ENCODE peak calls at places on chromosomes 16 and 17, in four cellular contexts. One of them, this sample, is unnamed.

GRCh38 chr16:25012525-25012991 is 2.6 kb downstream of the ARHGAP17 start:
- DNase-seq in MM.1S: no peak
- DNase-seq in GM23248: peak; percentile 94
- DNase-seq in PC-3: peak; percentile 79
- DNase-seq in this sample: peak; percentile 62

GRCh38 chr17:59848778-59849177 is 44.0 kb downstream of the TUBD1 start:
- DNase-seq in MM.1S: peak; percentile 49
- DNase-seq in GM23248: peak; percentile 60
- DNase-seq in PC-3: peak; percentile 21
- DNase-seq in this sample: peak; percentile 60

GRCh38 chr17:82177761-82178498 is 34.7 kb downstream of the CCDC57 start:
- DNase-seq in MM.1S: no peak
- DNase-seq in GM23248: no peak
- DNase-seq in PC-3: no peak
- DNase-seq in this sample: no peak

GRCh38 chr16:30659507-30660423 is 1.5 kb downstream of the FBRS start:
- DNase-seq in MM.1S: peak; percentile 28
- DNase-seq in GM23248: peak; percentile 48
- DNase-seq in PC-3: no peak
- DNase-seq in this sample: no peak

GRCh38 chr17:66319226-66319625 is 16.8 kb downstream of the PRKCA start:
- DNase-seq in MM.1S: no peak
- DNase-seq in GM23248: no peak
- DNase-seq in PC-3: no peak
- DNase-seq in this sample: no peak

GRCh38 chr17:33390479-33391027 is 97.5 kb upstream of the ASIC2 start:
- DNase-seq in MM.1S: no peak
- DNase-seq in GM23248: no peak
- DNase-seq in PC-3: no peak
- DNase-seq in this sample: peak; percentile 70

GRCh38 chr17:61088556-61088955 is 311.1 kb upstream of the TBX2 start:
- DNase-seq in MM.1S: no peak
- DNase-seq in GM23248: no peak
- DNase-seq in PC-3: peak; percentile 17
- DNase-seq in this sample: no peak

GRCh38 chr17:55606431-55606830 is 95.2 kb upstream of the SMIM36 start:
- DNase-seq in MM.1S: no peak
- DNase-seq in GM23248: no peak
- DNase-seq in PC-3: no peak
- DNase-seq in this sample: no peak

GRCh38 chr17:20009052-20009301 is 182 bp upstream of the SPECC1 start:
- DNase-seq in MM.1S: no peak
- DNase-seq in GM23248: peak; percentile 65
- DNase-seq in PC-3: no peak
- DNase-seq in this sample: no peak

GRCh38 chr17:20010886-20011402 is 1.8 kb downstream of the SPECC1 start:
- DNase-seq in MM.1S: no peak
- DNase-seq in GM23248: no peak
- DNase-seq in PC-3: no peak
- DNase-seq in this sample: no peak

GRCh38 chr17:20008242-20009051 is 712 bp upstream of the SPECC1 start:
- DNase-seq in MM.1S: no peak
- DNase-seq in GM23248: peak; percentile 49
- DNase-seq in PC-3: peak; percentile 46
- DNase-seq in this sample: peak; percentile 42

GRCh38 chr17:20010099-20010863 is 1.1 kb downstream of the SPECC1 start:
- DNase-seq in MM.1S: peak; percentile 44
- DNase-seq in GM23248: peak; percentile 76
- DNase-seq in PC-3: peak; percentile 90
- DNase-seq in this sample: peak; percentile 78

GRCh38 chr17:20009302-20010098 is at the start of gene SPECC1:
- DNase-seq in MM.1S: peak; percentile 88
- DNase-seq in GM23248: no peak
- DNase-seq in PC-3: peak; percentile 97
- DNase-seq in this sample: peak; percentile 83
- TF ChIP-seq EZH2 in MM.1S: no peak
- TF ChIP-seq EZH2 in GM23248: no peak
- TF ChIP-seq EZH2 in PC-3: no peak
- TF ChIP-seq EZH2 in this sample: no peak

GRCh38 chr17:16419074-16419928 is 3.9 kb downstream of the TRPV2 start:
- DNase-seq in MM.1S: no peak
- DNase-seq in GM23248: peak; percentile 95
- DNase-seq in PC-3: peak; percentile 94
- DNase-seq in this sample: peak; percentile 84

GRCh38 chr17:16417399-16417798 is 2.0 kb downstream of the TRPV2 start:
- DNase-seq in MM.1S: no peak
- DNase-seq in GM23248: no peak
- DNase-seq in PC-3: no peak
- DNase-seq in this sample: no peak

GRCh38 chr17:16418684-16419066 is 3.3 kb downstream of the TRPV2 start:
- DNase-seq in MM.1S: no peak
- DNase-seq in GM23248: peak; percentile 41
- DNase-seq in PC-3: no peak
- DNase-seq in this sample: peak; percentile 6

GRCh38 chr17:16417896-16418683 is 2.7 kb downstream of the TRPV2 start:
- DNase-seq in MM.1S: no peak
- DNase-seq in GM23248: peak; percentile 70
- DNase-seq in PC-3: peak; percentile 37
- DNase-seq in this sample: peak; percentile 5

DNA sequence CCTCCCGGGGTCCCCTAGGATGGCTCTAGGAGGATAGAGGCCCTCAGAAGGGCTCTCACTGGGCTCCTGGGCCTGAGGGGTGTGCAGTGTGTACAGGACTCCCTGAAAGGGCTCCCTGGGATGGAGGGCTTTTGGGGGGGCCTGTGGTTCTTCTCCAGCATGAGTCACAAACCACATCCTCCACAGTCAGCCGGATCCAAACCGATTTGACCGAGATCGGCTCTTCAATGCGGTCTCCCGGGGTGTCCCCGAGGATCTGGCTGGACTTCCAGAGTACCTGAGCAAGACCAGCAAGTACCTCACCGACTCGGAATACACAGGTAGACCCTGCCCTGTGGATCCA is 4.5 kb downstream of the TRPV2 start:
- DNase-seq in MM.1S: no peak
- DNase-seq in GM23248: peak; percentile 83
- DNase-seq in PC-3: peak; percentile 83
- DNase-seq in this sample: peak; percentile 5
- TF ChIP-seq EZH2phosphoT487 in MM.1S: no peak
- TF ChIP-seq EZH2phosphoT487 in GM23248: no peak
- TF ChIP-seq EZH2phosphoT487 in PC-3: no peak
- TF ChIP-seq EZH2phosphoT487 in this sample: no peak

DNA sequence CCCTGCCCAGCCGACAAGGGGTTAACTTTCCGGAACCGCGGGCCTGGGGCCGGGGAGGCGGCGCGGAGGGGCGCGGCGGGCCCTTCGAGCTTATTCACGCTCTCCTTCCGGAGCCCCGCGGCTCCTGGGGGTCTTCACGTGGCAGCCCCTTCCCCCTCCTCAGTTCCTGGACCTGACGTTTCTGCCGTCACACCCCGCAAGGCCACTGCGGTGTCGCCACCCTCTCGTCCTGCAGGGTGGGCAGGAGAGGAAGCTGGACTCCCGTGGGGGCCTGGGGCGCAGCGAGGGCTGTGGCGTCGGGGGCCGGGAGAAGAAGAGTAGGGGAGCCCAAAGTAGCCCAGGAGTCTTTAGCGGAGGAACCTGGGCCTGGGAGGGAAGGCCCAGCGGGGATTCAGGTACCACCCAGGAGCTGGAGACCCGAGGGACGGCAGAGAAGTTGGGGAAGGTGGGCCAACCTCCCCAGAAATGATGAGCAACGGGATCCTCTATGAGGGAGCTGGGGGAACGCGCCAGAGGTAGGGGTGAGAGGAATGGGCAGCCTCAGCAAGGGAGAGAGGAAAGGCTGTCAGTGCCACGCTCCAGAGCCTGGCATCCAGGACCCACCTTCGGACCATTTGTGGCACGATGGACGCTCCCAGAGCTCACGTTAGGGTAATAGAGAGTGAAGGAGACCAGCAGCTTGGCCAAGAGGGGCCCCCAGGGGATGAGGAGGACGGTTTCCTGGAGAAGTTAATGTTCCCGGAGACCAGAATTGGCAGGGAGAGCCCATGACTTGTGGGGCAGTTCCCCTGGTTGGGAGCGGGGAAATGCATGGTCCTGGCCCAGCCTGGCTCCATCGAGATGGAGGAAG is 3.3 kb upstream of the HIC1 start:
- DNase-seq in MM.1S: no peak
- DNase-seq in GM23248: no peak
- DNase-seq in PC-3: no peak
- DNase-seq in this sample: no peak
- TF ChIP-seq EZH2 in MM.1S: peak; percentile 37
- TF ChIP-seq EZH2 in GM23248: no peak
- TF ChIP-seq EZH2 in PC-3: no peak
- TF ChIP-seq EZH2 in this sample: peak; percentile 28

GRCh38 chr17:35907691-35908090 is 22.9 kb downstream of the RDM1 start:
- DNase-seq in MM.1S: no peak
- DNase-seq in GM23248: peak; percentile 41
- DNase-seq in PC-3: no peak
- DNase-seq in this sample: no peak

GRCh38 chr17:35909408-35909807 is 21.2 kb downstream of the RDM1 start:
- DNase-seq in MM.1S: no peak
- DNase-seq in GM23248: no peak
- DNase-seq in PC-3: no peak
- DNase-seq in this sample: no peak

GRCh38 chr17:35906559-35907265 is 23.9 kb downstream of the RDM1 start:
- DNase-seq in MM.1S: peak; percentile 1
- DNase-seq in GM23248: peak; percentile 51
- DNase-seq in PC-3: no peak
- DNase-seq in this sample: no peak

GRCh38 chr17:35903451-35903850 is 23.3 kb upstream of the CCL5 start:
- DNase-seq in MM.1S: no peak
- DNase-seq in GM23248: no peak
- DNase-seq in PC-3: no peak
- DNase-seq in this sample: no peak

GRCh38 chr17:35907266-35907637 is 23.3 kb downstream of the RDM1 start:
- DNase-seq in MM.1S: no peak
- DNase-seq in GM23248: no peak
- DNase-seq in PC-3: no peak
- DNase-seq in this sample: no peak
- TF ChIP-seq EZH2phosphoT487 in MM.1S: no peak
- TF ChIP-seq EZH2phosphoT487 in GM23248: no peak
- TF ChIP-seq EZH2phosphoT487 in PC-3: no peak
- TF ChIP-seq EZH2phosphoT487 in this sample: no peak

DNA sequence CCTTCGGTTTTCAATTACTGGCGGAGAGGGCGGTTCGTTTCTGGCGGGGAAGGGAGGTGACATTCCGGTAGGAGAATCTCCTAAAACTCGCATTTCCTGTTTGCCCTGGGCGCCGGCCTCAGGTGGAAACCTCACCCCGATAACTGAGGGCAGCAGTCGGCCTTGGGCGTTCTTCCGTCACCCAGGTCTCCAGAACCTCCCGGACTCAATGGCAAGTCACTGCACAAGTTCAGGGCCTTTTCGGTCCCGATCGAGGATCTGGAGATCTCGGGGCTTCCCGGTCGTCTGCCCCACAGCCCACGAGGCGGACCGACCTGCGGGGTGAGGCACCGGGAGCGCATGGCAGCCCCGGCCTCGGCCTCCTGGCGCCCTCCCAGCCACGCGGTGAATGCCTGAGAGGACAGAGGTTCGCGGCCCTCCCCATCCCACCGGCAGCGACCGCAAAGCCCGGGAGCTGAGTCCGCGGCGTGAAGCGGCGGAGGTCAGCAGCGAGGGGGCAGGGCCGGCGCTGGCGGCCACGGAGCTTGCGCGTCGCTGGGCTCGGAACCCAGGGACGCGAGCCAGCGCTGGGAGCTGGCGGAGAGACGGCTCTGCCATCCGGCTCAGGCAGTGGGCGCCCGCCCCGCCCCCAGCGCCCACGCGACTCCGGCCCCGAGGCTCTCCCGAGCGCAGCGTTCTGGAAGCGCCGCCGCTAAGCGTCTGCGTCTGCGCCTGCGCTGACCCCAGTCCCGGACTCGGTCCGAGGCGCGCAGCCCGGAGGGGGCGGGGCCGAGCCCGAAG is 58.4 kb downstream of the SRL start:
- DNase-seq in MM.1S: peak; percentile 96
- DNase-seq in GM23248: peak; percentile 98
- DNase-seq in PC-3: peak; percentile 94
- DNase-seq in this sample: peak; percentile 99
- TF ChIP-seq EZH2 in MM.1S: no peak
- TF ChIP-seq EZH2 in GM23248: no peak
- TF ChIP-seq EZH2 in PC-3: no peak
- TF ChIP-seq EZH2 in this sample: no peak

DNA sequence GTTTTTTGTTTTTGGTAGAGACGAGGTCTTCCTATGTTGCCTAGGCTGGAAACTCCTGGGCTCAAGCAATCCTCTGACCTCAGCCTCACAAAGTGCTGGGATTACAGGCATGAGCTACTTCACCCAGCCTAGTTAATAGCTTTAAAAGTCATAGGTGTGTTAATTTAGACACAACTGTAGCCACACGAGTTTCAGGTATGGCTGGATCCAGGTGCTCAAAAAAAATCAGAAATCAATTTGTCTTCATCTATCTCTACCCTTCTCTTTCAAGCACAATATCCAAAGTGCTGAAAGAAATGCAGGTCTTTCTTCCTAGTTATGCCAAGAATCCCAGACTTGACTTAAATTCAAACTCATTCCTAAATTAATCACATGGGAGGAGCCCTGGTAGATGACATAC is 23.9 kb upstream of the C16orf87 start:
- DNase-seq in MM.1S: no peak
- DNase-seq in GM23248: no peak
- DNase-seq in PC-3: no peak
- DNase-seq in this sample: no peak
- TF ChIP-seq EZH2phosphoT487 in MM.1S: no peak
- TF ChIP-seq EZH2phosphoT487 in GM23248: no peak
- TF ChIP-seq EZH2phosphoT487 in PC-3: no peak
- TF ChIP-seq EZH2phosphoT487 in this sample: no peak

GRCh38 chr16:59697746-59698145 is 963.6 kb upstream of the GOT2 start:
- DNase-seq in MM.1S: no peak
- DNase-seq in GM23248: no peak
- DNase-seq in PC-3: no peak
- DNase-seq in this sample: no peak
- TF ChIP-seq EZH2 in MM.1S: no peak
- TF ChIP-seq EZH2 in GM23248: no peak
- TF ChIP-seq EZH2 in PC-3: no peak
- TF ChIP-seq EZH2 in this sample: no peak

DNA sequence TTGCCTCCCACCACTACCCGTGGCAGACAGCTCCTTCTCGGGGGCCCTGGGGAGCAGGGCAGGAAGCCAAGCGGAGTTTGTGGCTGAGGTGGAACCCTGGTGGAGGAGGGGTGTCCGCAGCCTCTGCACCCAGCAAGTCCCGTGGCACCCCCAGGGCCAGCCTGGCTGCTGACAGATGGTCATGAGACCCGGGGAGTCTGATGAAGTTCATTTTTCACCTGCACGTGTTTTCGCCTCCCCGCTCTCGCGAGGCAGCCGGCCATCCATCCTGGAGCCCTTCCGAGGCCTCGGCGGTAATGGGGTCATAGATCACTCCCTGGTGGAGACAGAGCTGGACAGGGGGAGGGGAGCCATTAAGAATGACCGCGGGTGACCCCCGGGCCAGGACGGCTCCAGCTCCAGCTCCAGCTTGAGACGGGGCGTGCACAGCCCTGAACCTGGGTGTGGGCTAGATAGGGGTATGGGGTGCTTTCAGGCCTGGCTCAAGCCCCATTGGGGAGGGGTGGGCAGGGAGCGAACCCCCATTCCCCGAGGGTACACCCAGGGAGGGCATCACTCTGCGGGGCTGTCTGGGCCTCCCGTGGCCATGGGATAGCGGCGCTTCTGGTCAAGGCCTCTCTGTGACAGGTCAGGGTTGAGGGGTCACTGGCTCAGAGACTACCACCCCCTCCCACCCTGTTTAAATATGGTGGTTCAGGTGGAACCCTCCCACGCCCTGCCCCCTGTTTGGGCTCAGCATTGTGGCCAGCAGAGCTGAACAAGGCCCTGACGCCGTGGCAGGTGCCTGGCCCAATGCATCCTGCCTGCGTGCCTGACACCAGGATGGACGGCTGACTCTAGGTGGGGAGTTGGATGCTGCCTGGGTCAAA is 227.4 kb upstream of the GSE1 start:
- DNase-seq in MM.1S: no peak
- DNase-seq in GM23248: no peak
- DNase-seq in PC-3: no peak
- DNase-seq in this sample: no peak
- TF ChIP-seq EZH2phosphoT487 in MM.1S: no peak
- TF ChIP-seq EZH2phosphoT487 in GM23248: no peak
- TF ChIP-seq EZH2phosphoT487 in PC-3: no peak
- TF ChIP-seq EZH2phosphoT487 in this sample: no peak

This sample was measured in hepatocyte.